ENCODE peak calls at places on chromosomes 5 and 9, in five cellular contexts. Q is cardiac fibroblast; X is CD8-positive, alpha-beta memory T cell; K is kidney; I is stomach. T is an unnamed sample.

GRCh38 chr9:24881361-24881760 is 335.7 kb upstream of the IZUMO3 start:
- DNase-seq in Q (no peak), X (no peak), K (no peak), I (no peak), T (no peak)

GRCh38 chr5:176738851-176739250 is 71.5 kb upstream of the UNC5A start:
- DNase-seq in Q (no peak), X (no peak), K (no peak), I (no peak), T (no peak)

GRCh38 chr9:36725777-36726356 is 153.2 kb downstream of the MELK start:
- DNase-seq in Q (no peak), X (no peak), K (no peak), I (no peak), T (no peak)

GRCh38 chr5:140595538-140595937 is 30.9 kb downstream of the SLC35A4 start:
- DNase-seq in Q (no peak), X (no peak), K (no peak), I (no peak), T (no peak)

GRCh38 chr5:149044453-149045117 is 18.3 kb downstream of the SH3TC2 start:
- DNase-seq in Q (no peak), X (no peak), K (no peak), I (no peak), T (no peak)

GRCh38 chr9:136558373-136558772 is 12.5 kb upstream of the NOTCH1 start:
- DNase-seq in Q (no peak), X (no peak), K (peak; percentile 21), I (no peak), T (no peak)

GRCh38 chr5:80204808-80205614 is 50.8 kb downstream of the SERINC5 start:
- DNase-seq in Q (peak; percentile 78), X (no peak), K (no peak), I (peak; percentile 46), T (no peak)

GRCh38 chr9:129866373-129867137 is 31.3 kb downstream of the USP20 start:
- DNase-seq in Q (no peak), X (peak; percentile 60), K (peak; percentile 45), I (no peak), T (no peak)

GRCh38 chr9:38346811-38347735 is 45.4 kb upstream of the ALDH1B1 start:
- DNase-seq in Q (no peak), X (no peak), K (no peak), I (no peak), T (no peak)

GRCh38 chr5:16143361-16144049 is 36.1 kb downstream of the MARCHF11 start:
- DNase-seq in Q (no peak), X (no peak), K (no peak), I (no peak), T (no peak)

GRCh38 chr9:88355166-88355565 is 33.1 kb upstream of the SPIN1 start:
- DNase-seq in Q (no peak), X (no peak), K (no peak), I (no peak), T (peak; percentile 8)

GRCh38 chr5:133108481-133108921 is 56.7 kb downstream of the HSPA4 start:
- DNase-seq in Q (no peak), X (no peak), K (no peak), I (no peak), T (no peak)

GRCh38 chr5:43044181-43044914 is 4.2 kb upstream of the ANXA2R start:
- DNase-seq in Q (peak; percentile 51), X (no peak), K (no peak), I (no peak), T (no peak)
- H3K4me3 ChIP-seq in Q (peak overlapping the region; percentile 33), X (no peak overlapping the region), K (no peak overlapping the region), I (peak overlapping the region; percentile 0), T (peak overlapping the region; percentile 41)

GRCh38 chr9:81382281-81382680 is 307.1 kb downstream of the TLE1 start:
- DNase-seq in Q (no peak), X (no peak), K (no peak), I (no peak), T (no peak)
- H3K4me3 ChIP-seq in Q (no peak overlapping the region), X (no peak overlapping the region), K (no peak overlapping the region), I (no peak overlapping the region), T (no peak overlapping the region)

DNA sequence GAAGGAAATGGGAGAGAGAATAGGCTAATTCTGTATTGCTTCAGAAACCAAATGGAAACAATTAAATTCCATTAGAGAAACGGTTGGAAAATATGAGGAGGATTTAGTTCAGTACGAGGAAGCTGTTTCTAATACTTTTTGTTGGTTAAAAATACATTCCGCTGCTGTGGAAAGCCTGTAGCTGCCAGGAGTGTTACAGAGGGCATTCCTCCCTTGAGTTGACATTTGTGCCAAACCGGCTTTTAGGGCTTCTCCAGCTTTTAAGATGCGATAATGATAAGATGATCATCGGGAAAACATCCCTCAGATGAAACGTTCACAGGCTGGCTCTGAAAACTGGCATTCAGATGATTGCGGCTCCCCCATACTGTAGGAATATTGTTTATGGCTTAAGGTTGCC is 97.9 kb upstream of the ERBIN start:
- DNase-seq in Q (peak; percentile 29), X (no peak), K (no peak), I (no peak), T (no peak)
- H3K4me3 ChIP-seq in Q (no peak overlapping the region), X (no peak overlapping the region), K (no peak overlapping the region), I (no peak overlapping the region), T (no peak overlapping the region)

GRCh38 chr9:86281577-86282076 is 711 bp downstream of the ISCA1 start:
- DNase-seq in Q (peak; percentile 17), X (no peak), K (no peak), I (no peak), T (no peak)

GRCh38 chr9:86280580-86280979 is 1.8 kb downstream of the ISCA1 start:
- DNase-seq in Q (no peak), X (no peak), K (no peak), I (no peak), T (no peak)

GRCh38 chr9:86282077-86282978 is at the start of gene ISCA1:
- DNase-seq in Q (peak; percentile 95), X (peak; percentile 97), K (peak; percentile 99), I (peak; percentile 98), T (no peak)

GRCh38 chr9:86277072-86277471 is 5.3 kb downstream of the ISCA1 start:
- DNase-seq in Q (no peak), X (no peak), K (no peak), I (no peak), T (no peak)

DNA sequence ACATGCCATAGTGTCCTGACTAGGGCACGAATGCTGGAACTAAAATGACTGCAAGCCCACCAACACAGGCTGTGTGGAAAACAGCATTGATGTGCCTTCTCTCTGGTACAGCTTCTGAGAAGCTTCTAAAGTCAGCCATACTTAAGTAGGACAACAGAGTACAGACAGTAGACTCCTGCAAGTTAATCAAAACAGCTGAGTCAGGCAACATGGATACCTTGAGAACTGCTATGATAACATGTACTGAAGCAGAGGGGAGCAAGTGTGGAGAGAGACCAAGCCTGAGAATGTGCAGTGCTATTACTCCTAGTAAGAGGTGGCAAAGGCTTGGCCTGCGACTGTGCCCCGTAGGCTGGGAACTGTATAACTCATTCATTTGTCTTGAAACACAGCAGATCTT is 2.5 kb downstream of the ISCA1 start:
- DNase-seq in Q (no peak), X (no peak), K (no peak), I (no peak), T (no peak)
- H3K4me3 ChIP-seq in Q (no peak overlapping the region), X (no peak overlapping the region), K (no peak overlapping the region), I (no peak overlapping the region), T (no peak overlapping the region)

DNA sequence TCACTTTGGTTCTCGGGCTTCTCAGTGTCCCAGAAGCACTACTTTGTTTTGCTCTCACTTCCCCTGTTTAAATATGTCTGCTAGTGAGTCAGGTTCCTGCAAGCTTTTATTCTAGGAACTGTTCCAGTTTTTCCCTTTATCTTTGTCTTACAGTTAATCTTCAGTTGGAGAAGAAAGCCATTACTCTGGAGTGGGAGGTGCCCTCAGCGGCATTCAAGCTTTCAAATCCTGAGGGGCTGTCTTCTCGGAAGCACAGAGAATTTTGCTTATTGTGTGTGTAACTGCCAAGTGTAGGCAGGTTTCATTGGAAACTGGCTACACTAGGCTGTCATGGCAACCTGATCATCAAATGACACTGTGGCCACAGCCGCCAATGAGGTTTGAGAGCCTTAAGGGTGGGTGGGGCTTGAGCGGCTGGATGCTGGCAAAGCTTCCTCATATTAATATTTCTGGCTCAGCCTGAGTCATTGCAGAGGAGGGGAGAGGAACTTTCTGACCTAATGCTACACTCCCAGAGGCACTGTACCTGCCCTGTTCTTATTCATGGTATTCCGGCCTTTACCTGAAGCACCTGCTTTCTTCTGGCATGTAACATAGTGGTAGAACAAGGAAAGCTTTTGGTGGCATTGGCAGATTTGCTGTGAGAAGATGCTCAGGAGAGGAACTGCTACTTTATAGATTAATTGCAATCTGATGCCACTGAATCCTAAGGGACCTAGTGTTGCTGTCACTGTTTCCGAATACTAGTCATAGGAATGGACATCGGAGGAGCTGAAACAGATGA is 26.3 kb downstream of the SLC25A25 start:
- DNase-seq in Q (peak; percentile 99), X (peak; percentile 24), K (peak; percentile 94), I (peak; percentile 92), T (peak; percentile 46)
- H3K4me3 ChIP-seq in Q (no peak overlapping the region), X (no peak overlapping the region), K (no peak overlapping the region), I (peak overlapping the region; percentile 18), T (no peak overlapping the region)

GRCh38 chr9:94826044-94826443 is 99.5 kb downstream of the AOPEP start:
- DNase-seq in Q (no peak), X (no peak), K (no peak), I (no peak), T (no peak)

GRCh38 chr9:94825620-94825958 is 99.1 kb downstream of the AOPEP start:
- DNase-seq in Q (no peak), X (no peak), K (no peak), I (no peak), T (no peak)

GRCh38 chr9:94826644-94827410 is 100.3 kb downstream of the AOPEP start:
- DNase-seq in Q (no peak), X (no peak), K (no peak), I (no peak), T (no peak)

GRCh38 chr9:94829380-94830070 is 103.0 kb downstream of the AOPEP start:
- DNase-seq in Q (no peak), X (no peak), K (no peak), I (no peak), T (no peak)

DNA sequence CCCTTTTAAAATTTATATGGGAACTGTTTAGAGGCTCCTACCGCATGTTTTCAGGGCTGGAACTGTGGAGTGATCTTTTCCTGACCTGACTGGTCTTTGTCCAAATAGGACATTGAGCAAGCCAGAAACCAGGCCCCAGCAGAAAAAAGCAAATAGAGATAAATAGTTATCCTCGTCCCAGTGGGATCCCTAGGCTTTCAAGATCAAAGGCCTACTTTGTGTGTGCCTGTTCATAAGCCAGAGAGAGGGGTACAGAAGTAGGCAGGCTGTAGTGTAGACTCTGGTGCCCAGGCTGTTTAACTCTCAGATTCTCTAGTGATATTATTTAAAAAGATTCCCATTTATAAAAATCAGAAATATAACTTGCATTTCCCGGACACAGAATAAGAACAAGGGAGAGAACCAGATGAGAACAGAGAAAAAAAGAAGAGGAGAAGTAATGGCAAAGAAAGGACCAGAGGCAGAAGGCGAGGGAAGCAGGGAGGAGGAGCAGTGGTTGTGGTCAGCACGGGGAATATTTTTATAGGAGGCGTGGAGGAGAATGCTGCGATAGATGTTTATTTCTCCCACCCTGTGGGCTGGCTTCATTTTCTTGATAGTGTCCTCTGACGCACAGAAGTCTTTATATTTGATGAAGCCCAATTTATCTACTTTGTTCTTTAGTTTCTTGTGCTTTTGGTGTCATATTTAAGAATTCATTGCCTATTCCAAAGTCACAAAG is 101.2 kb downstream of the AOPEP start:
- DNase-seq in Q (peak; percentile 85), X (no peak), K (no peak), I (no peak), T (no peak)
- H3K4me3 ChIP-seq in Q (no peak overlapping the region), X (no peak overlapping the region), K (no peak overlapping the region), I (no peak overlapping the region), T (no peak overlapping the region)

DNA sequence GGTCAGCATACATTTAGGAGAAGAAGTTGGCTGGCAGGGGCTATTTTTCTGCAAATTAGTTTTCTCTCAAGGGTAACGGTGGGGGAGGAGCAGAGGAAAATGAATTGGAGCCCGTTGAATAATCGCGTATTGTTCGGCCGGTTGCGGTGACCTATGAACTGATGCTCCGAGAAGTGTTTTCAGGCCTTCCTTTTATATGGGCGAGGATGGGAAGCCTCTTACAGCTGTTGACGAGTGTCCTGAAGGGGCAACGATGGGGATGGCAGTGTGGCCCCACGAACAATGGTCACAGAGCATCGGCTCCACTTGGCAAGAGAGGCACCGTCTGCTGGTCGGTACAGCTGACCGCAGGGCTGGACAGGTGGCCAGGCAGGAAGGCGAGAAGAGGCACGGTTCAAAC is 400.7 kb downstream of the ZSWIM6 start:
- DNase-seq in Q (no peak), X (no peak), K (no peak), I (no peak), T (no peak)
- H3K4me3 ChIP-seq in Q (no peak overlapping the region), X (no peak overlapping the region), K (no peak overlapping the region), I (no peak overlapping the region), T (no peak overlapping the region)